ENCODE peak calls at places on chromosomes 2 and 18, in six cellular contexts. K is astrocyte of the spinal cord, F is HFF-Myc, I is cardiac muscle cell, C is fibroblast of lung, B is LNCaP clone FGC. Z is an unnamed sample.

GRCh38 chr2:71129891-71130324 is at the start of gene MCEE:
- DNase-seq in K (peak), F (peak), I (peak), C (peak), B (peak), Z (peak)

GRCh38 chr2:151357359-151357758 is at the start of gene TNFAIP6:
- DNase-seq in K (peak), F (peak), I (peak), C (peak), B (no peak), Z (peak)

GRCh38 chr2:202944816-202945215 is 32.7 kb downstream of the CARF start:
- DNase-seq in K (peak), F (no peak), I (no peak), C (peak), B (no peak), Z (no peak)

GRCh38 chr2:211157856-211158463 is 601.6 kb downstream of the CPS1 start:
- DNase-seq in K (peak), F (peak), I (peak), C (peak), B (peak), Z (peak)

GRCh38 chr2:215765729-215766360 is 247.5 kb downstream of the MREG start:
- DNase-seq in K (no peak), F (no peak), I (no peak), C (no peak), B (no peak), Z (peak)

GRCh38 chr2:158529379-158530110 is 72.8 kb downstream of the PKP4 start:
- DNase-seq in K (peak), F (peak), I (peak), C (peak), B (no peak), Z (peak)

GRCh38 chr2:69789129-69789528 is 40.3 kb upstream of the GMCL1 start:
- DNase-seq in K (peak), F (no peak), I (peak), C (peak), B (no peak), Z (peak)

GRCh38 chr2:240895656-240896388 is at the start of gene MAB21L4:
- DNase-seq in K (no peak), F (no peak), I (no peak), C (no peak), B (no peak), Z (no peak)

GRCh38 chr2:47697000-47697601 is 85.8 kb upstream of the MSH6 start:
- DNase-seq in K (no peak), F (no peak), I (no peak), C (no peak), B (no peak), Z (no peak)

GRCh38 chr2:171342014-171342413 is 91.8 kb downstream of the METTL8 start:
- DNase-seq in K (no peak), F (no peak), I (no peak), C (no peak), B (no peak), Z (no peak)

GRCh38 chr2:88350262-88350640 is 102.2 kb downstream of the FOXI3 start:
- DNase-seq in K (no peak), F (no peak), I (no peak), C (no peak), B (no peak), Z (no peak)

GRCh38 chr2:28325567-28326468 is 66.8 kb upstream of the FOSL2 start:
- DNase-seq in K (peak), F (no peak), I (no peak), C (peak), B (no peak), Z (no peak)

GRCh38 chr2:151790689-151791088 is 37.5 kb downstream of the ARL5A start:
- DNase-seq in K (no peak), F (no peak), I (no peak), C (no peak), B (no peak), Z (no peak)

GRCh38 chr2:56715670-56716069 is 531.9 kb downstream of the CCDC85A start:
- DNase-seq in K (no peak), F (no peak), I (no peak), C (no peak), B (no peak), Z (no peak)

GRCh38 chr2:207617011-207617671 is 8.1 kb downstream of the METTL21A start:
- DNase-seq in K (peak), F (peak), I (peak), C (peak), B (no peak), Z (peak)

GRCh38 chr18:38940863-38941531 is 1375.4 kb upstream of the CELF4 start:
- DNase-seq in K (peak), F (no peak), I (peak), C (peak), B (no peak), Z (no peak)

GRCh38 chr2:106566050-106566449 is 78.9 kb downstream of the CD8B2 start:
- DNase-seq in K (no peak), F (no peak), I (no peak), C (no peak), B (no peak), Z (no peak)

GRCh38 chr2:188695953-188696352 is 278.2 kb upstream of the COL3A1 start:
- DNase-seq in K (peak), F (no peak), I (peak), C (peak), B (no peak), Z (peak)

GRCh38 chr18:75936862-75937261 is 509.4 kb upstream of the SMIM21 start:
- DNase-seq in K (no peak), F (no peak), I (no peak), C (no peak), B (no peak), Z (no peak)

GRCh38 chr18:2316686-2317308 is 254.5 kb downstream of the METTL4 start:
- DNase-seq in K (no peak), F (no peak), I (no peak), C (no peak), B (no peak), Z (no peak)

DNA sequence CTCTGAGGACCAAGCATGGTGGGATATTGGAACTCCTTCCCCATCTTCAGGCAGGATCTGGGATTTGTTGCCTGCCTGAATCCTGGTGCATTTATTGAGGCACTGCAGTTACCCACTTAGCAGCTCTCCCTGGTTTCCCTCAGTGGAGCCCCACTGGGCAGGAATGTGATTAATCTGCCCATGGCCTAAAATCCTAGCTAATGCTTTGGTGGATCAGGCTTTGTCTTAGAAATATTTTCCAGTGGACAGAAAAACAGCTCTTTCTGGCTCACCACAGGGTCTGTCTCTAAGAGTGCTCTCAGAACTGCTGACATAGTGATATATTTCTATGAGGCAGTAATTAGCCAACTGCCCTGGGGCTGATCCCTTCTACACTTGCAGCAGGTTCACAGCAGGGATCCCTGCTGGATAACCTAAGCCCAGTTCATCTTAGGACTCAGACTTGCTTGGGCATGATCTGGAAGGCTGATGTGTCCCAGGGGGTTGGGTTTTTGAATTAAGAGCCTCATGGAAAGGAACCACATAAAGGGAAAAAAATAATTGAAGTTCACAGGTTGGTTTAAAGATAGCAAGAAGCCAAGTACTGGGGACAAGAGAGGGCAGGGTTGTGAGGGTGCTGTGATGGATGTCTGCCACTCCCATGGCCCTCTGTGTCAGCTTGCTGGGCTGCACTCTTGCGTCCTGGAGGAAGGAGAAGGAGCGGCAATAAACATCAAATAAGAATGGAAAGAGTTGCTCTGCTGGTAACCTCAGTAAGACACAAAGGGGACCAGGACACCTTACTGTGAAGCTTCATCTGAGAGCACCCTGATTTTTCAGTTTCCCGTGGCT is 44.2 kb upstream of the ZDBF2 start:
- DNase-seq in K (peak), F (no peak), I (peak), C (peak), B (no peak), Z (peak)
- TF ChIP-seq CTCF in K (no peak), F (peak), I (peak), C (no peak), B (no peak), Z (peak)

DNA sequence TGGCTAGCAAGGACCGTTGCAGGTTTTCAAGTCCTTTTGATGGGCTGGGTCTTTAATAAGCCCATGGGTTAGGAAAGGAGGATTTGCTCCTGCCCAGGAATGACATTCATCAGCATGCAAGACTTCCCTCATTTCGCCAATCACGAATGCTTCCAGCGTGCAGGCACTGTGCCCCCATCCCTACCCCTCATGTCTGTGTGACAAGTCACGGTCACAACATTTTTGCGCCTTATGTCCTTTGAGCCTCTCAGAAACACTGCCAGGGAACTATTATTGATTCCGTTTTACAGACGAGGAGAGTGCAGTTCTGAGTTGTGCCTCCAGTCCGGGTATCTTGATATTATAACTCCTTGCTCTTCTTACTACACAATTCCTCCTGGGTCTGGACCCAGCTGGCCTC is 101.9 kb upstream of the MYCN start:
- DNase-seq in K (no peak), F (no peak), I (no peak), C (no peak), B (no peak), Z (no peak)
- H3K4me3 ChIP-seq in K (no peak), F (no peak), I (no peak), C (no peak), B (no peak), Z (no peak)

GRCh38 chr2:175627405-175627804 is 374.7 kb downstream of the LNPK start:
- DNase-seq in K (no peak), F (no peak), I (no peak), C (no peak), B (no peak), Z (peak)

GRCh38 chr2:175631247-175631628 is 370.8 kb downstream of the LNPK start:
- DNase-seq in K (no peak), F (peak), I (no peak), C (no peak), B (no peak), Z (peak)

GRCh38 chr2:175630319-175631246 is 371.5 kb downstream of the LNPK start:
- DNase-seq in K (no peak), F (no peak), I (no peak), C (no peak), B (no peak), Z (no peak)

GRCh38 chr2:175628243-175628642 is 373.8 kb downstream of the LNPK start:
- DNase-seq in K (no peak), F (no peak), I (no peak), C (no peak), B (no peak), Z (no peak)

DNA sequence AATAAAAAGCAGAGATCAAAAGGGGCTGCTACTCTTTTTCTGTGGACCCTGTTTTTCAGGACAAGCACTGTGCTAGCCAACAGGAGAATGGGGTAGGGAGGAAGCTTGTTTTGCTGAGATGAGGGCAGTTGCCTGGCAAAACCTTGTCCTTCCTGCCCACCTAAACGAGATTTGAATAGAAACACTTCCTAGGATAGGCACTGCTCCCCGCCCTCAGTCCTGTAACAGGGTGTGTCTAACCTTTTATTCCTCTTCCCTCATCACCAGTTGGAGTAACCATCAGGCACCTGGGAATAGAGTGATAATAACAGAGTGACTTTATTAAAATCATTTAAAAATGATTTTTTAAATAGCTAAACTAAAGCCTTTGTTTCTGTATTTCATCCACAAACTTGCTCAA is 368.8 kb downstream of the LNPK start:
- DNase-seq in K (no peak), F (no peak), I (no peak), C (no peak), B (no peak), Z (no peak)
- TF ChIP-seq CTCF in K (no peak), F (no peak), I (no peak), C (no peak), B (no peak), Z (no peak)

GRCh38 chr2:177894546-177894945 is 178.0 kb downstream of the PDE11A start:
- DNase-seq in K (no peak), F (no peak), I (no peak), C (peak), B (no peak), Z (no peak)
- H3K4me3 ChIP-seq in K (no peak), F (no peak), I (no peak), C (no peak), B (no peak), Z (no peak)

GRCh38 chr18:47175895-47176575 is at the start of gene IER3IP1:
- DNase-seq in K (peak), F (peak), I (peak), C (peak), B (peak), Z (peak)
- TF ChIP-seq CTCF in K (no peak), F (no peak), I (no peak), C (no peak), B (no peak), Z (no peak)

Z was measured in foreskin fibroblast.